ENCODE peak calls at places on chromosomes 3 and 15, in eight cellular contexts. U is OCI-LY7; R is globus pallidus; L is posterior cingulate gyrus; C is ecto neural progenitor cell; F is AG04450; Q is fibroblast of gingiva; B is stimulated activated CD8-positive, alpha-beta memory T cell treated with anti-CD3 and anti-CD28 coated beads, Interleukin-7, amount 100 ng/mL, for 48 hours. J is an unnamed sample.

GRCh38 chr3:193168911-193169310 is 72.1 kb upstream of the PLAAT1 start:
- DNase-seq in U (no peak), R (no peak), L (no peak), C (no peak), F (no peak), Q (no peak), B (no peak), J (no peak)

GRCh38 chr3:12815078-12815477 is 18.6 kb downstream of the CAND2 start:
- DNase-seq in U (no peak), R (no peak), L (no peak), C (no peak), F (no peak), Q (no peak), B (no peak), J (no peak)

GRCh38 chr15:48554112-48554511 is 91.4 kb downstream of the FBN1 start:
- DNase-seq in U (no peak), R (no peak), L (no peak), C (no peak), F (no peak), Q (no peak), B (no peak), J (no peak)

GRCh38 chr15:58299311-58299850 is 132.4 kb upstream of the LIPC start:
- DNase-seq in U (no peak), R (no peak), L (no peak), C (no peak), F (no peak), Q (peak), B (no peak), J (no peak)

GRCh38 chr3:143445118-143445517 is 325.5 kb downstream of the CHST2 start:
- DNase-seq in U (no peak), R (no peak), L (no peak), C (no peak), F (no peak), Q (no peak), B (no peak), J (no peak)

GRCh38 chr3:126509565-126510322 is 7.8 kb downstream of the UROC1 start:
- DNase-seq in U (no peak), R (no peak), L (no peak), C (no peak), F (no peak), Q (no peak), B (no peak), J (no peak)

GRCh38 chr3:112140584-112140983 is 7.5 kb upstream of the GCSAM start:
- DNase-seq in U (no peak), R (no peak), L (no peak), C (no peak), F (no peak), Q (no peak), B (no peak), J (no peak)

GRCh38 chr3:187406927-187407326 is 38.7 kb downstream of the RTP4 start:
- DNase-seq in U (no peak), R (no peak), L (no peak), C (no peak), F (no peak), Q (no peak), B (no peak), J (no peak)

GRCh38 chr3:49017978-49018706 is at the start of gene DALRD3:
- DNase-seq in U (peak), R (peak), L (peak), C (peak), F (no peak), Q (peak), B (peak), J (peak)

GRCh38 chr3:73255609-73256029 is 194.2 kb downstream of the EBLN2 start:
- DNase-seq in U (no peak), R (no peak), L (no peak), C (no peak), F (peak), Q (no peak), B (no peak), J (no peak)

GRCh38 chr3:159246385-159246784 is 444.5 kb downstream of the MFSD1 start:
- DNase-seq in U (no peak), R (no peak), L (no peak), C (no peak), F (no peak), Q (no peak), B (no peak), J (no peak)

GRCh38 chr15:22870865-22871264 is 32.4 kb downstream of the NIPA2 start:
- DNase-seq in U (no peak), R (no peak), L (no peak), C (no peak), F (no peak), Q (no peak), B (no peak), J (no peak)

GRCh38 chr15:94236638-94237037 is 5.3 kb downstream of the MCTP2 start:
- DNase-seq in U (no peak), R (no peak), L (no peak), C (no peak), F (no peak), Q (no peak), B (no peak), J (no peak)

GRCh38 chr15:60390931-60391501 is 6.8 kb downstream of the ANXA2 start:
- DNase-seq in U (no peak), R (no peak), L (no peak), C (peak), F (no peak), Q (peak), B (no peak), J (no peak)

J was measured in cerebellum.